ENCODE peak calls at places on chromosomes 13 and 19, in five cellular contexts. M, U, G, Z and Q are unnamed samples.

GRCh38 chr13:77980592-77980991 is 62.0 kb upstream of the EDNRB start:
- DNase-seq in U (no peak), Z (no peak), M (no peak), G (no peak), Q (no peak)

GRCh38 chr19:17243340-17243853 is 2.3 kb downstream of the NR2F6 start:
- DNase-seq in G (no peak), M (no peak), U (no peak), Z (no peak), Q (no peak)

GRCh38 chr13:108086678-108087077 is 128.7 kb downstream of the LIG4 start:
- DNase-seq in Z (no peak), M (no peak), U (no peak), G (no peak), Q (no peak)

GRCh38 chr13:20105161-20105689 is 55.6 kb downstream of the GJA3 start:
- DNase-seq in M (no peak), G (no peak), U (no peak), Z (no peak), Q (no peak)

GRCh38 chr13:39892731-39893293 is 237.3 kb downstream of the COG6 start:
- DNase-seq in M (no peak), Z (no peak), G (no peak), U (no peak), Q (no peak)

GRCh38 chr19:9348253-9348652 is 14.6 kb upstream of the ZNF177 start:
- DNase-seq in U (no peak), G (no peak), M (no peak), Z (no peak), Q (no peak)

GRCh38 chr19:17946965-17947784 is 14.4 kb downstream of the CCDC124 start:
- DNase-seq in G (no peak), Z (no peak), M (no peak), U (no peak), Q (no peak)

GRCh38 chr13:76570485-76570884 is 315.7 kb downstream of the KCTD12 start:
- DNase-seq in M (no peak), Z (no peak), U (no peak), G (no peak), Q (no peak)

GRCh38 chr19:7349231-7349591 is 474 bp downstream of the ARHGEF18 start:
- DNase-seq in Z (no peak), G (no peak), U (no peak), M (no peak), Q (no peak)

GRCh38 chr19:45505151-45505995 is 1.9 kb upstream of the VASP start:
- DNase-seq in M (no peak), G (no peak), Z (no peak), U (no peak), Q (no peak)

GRCh38 chr13:34803756-34804155 is 138.3 kb upstream of the NBEA start:
- DNase-seq in G (no peak), U (no peak), M (no peak), Z (no peak), Q (no peak)

GRCh38 chr19:16591803-16592556 is 19.8 kb upstream of the SLC35E1 start:
- DNase-seq in U (no peak), M (no peak), G (no peak), Z (no peak), Q (no peak)

GRCh38 chr13:21063031-21063430 is 1.6 kb upstream of the LATS2 start:
- DNase-seq in U (no peak), Z (no peak), M (no peak), G (no peak), Q (no peak)

GRCh38 chr19:2446390-2446789 is 10.4 kb downstream of the LMNB2 start:
- DNase-seq in M (no peak), U (no peak), G (no peak), Z (no peak), Q (no peak)

GRCh38 chr19:41533691-41534090 is 42.3 kb upstream of the CEACAM21 start:
- DNase-seq in Z (no peak), G (no peak), M (no peak), U (no peak), Q (no peak)

GRCh38 chr13:30441304-30441703 is 19.0 kb downstream of the UBE2L5 start:
- DNase-seq in U (no peak), M (no peak), Z (peak), G (no peak), Q (no peak)

GRCh38 chr19:21765151-21765550 is 2.2 kb downstream of the ZNF100 start:
- DNase-seq in U (no peak), G (no peak), M (no peak), Z (no peak), Q (no peak)